ENCODE peak calls at places on chromosomes 3 and 15, in ten cellular contexts. O is lower leg skin; V is Peyer's patch; S is GM06990; W is CD4-positive, alpha-beta T cell; G is DND-41; F is HL-60; Y is nephron progenitor cell; U is uterus; D is mesothelial cell of epicardium. R is an unnamed sample.

GRCh38 chr3:49673715-49674490 is at the start of gene APEH:
- DNase-seq in F (peak), O (peak), S (peak), W (peak), D (peak), U (peak), Y (peak), G (peak), V (peak), R (peak)

GRCh38 chr15:61946778-61947177 is 113.5 kb downstream of the VPS13C start:
- DNase-seq in V (no peak), U (no peak), G (no peak), O (no peak), Y (no peak), F (no peak), W (no peak), D (no peak), S (no peak), R (no peak)

GRCh38 chr3:53102601-53103147 is 27.6 kb downstream of the RFT1 start:
- DNase-seq in V (no peak), O (no peak), F (peak), U (no peak), W (no peak), Y (no peak), D (no peak), G (no peak), S (no peak), R (no peak)

GRCh38 chr15:41870689-41871081 is 23.2 kb downstream of the SPTBN5 start:
- DNase-seq in U (no peak), O (no peak), D (no peak), V (no peak), G (no peak), S (no peak), F (no peak), Y (no peak), W (peak), R (no peak)

GRCh38 chr15:76996076-76996525 is 1.2 kb downstream of the PSTPIP1 start:
- DNase-seq in S (no peak), G (no peak), D (no peak), O (no peak), U (no peak), W (no peak), V (peak), Y (no peak), F (no peak), R (no peak)

GRCh38 chr3:197372076-197372661 is 73.8 kb upstream of the DLG1 start:
- DNase-seq in F (no peak), Y (no peak), W (no peak), S (no peak), G (no peak), O (peak), V (no peak), U (no peak), D (no peak), R (no peak)

GRCh38 chr3:128426128-128426921 is 40.4 kb downstream of the DNAJB8 start:
- DNase-seq in U (peak), Y (peak), D (no peak), F (peak), G (no peak), V (peak), W (peak), O (no peak), S (peak), R (no peak)

GRCh38 chr3:49469037-49469875 is 811 bp upstream of the DAG1 start:
- DNase-seq in Y (peak), W (no peak), O (peak), S (no peak), V (peak), U (peak), D (peak), F (no peak), G (no peak), R (peak)

GRCh38 chr15:99958426-99959097 is 225.3 kb upstream of the LYSMD4 start:
- DNase-seq in G (no peak), F (no peak), V (no peak), Y (no peak), S (no peak), O (peak), D (no peak), W (no peak), U (no peak), R (no peak)

GRCh38 chr15:80480171-80480811 is 76.1 kb downstream of the ARNT2 start:
- DNase-seq in S (no peak), G (no peak), V (no peak), F (no peak), Y (no peak), U (no peak), O (no peak), D (no peak), W (no peak), R (no peak)

GRCh38 chr3:10706156-10707088 is 109.6 kb upstream of the SLC6A11 start:
- DNase-seq in S (no peak), V (no peak), U (no peak), W (no peak), G (no peak), F (no peak), Y (no peak), O (no peak), D (no peak), R (no peak)

GRCh38 chr3:14461006-14461747 is 58.8 kb downstream of the SLC6A6 start:
- DNase-seq in S (no peak), O (no peak), W (no peak), Y (no peak), U (no peak), D (no peak), V (no peak), F (no peak), G (no peak), R (no peak)

GRCh38 chr3:14463330-14464216 is 61.2 kb downstream of the SLC6A6 start:
- DNase-seq in G (no peak), W (no peak), O (no peak), S (no peak), V (no peak), F (no peak), D (no peak), Y (peak), U (no peak), R (no peak)

GRCh38 chr3:14462738-14463137 is 60.3 kb downstream of the SLC6A6 start:
- DNase-seq in G (no peak), F (no peak), S (no peak), D (no peak), U (no peak), V (no peak), O (no peak), W (no peak), Y (no peak), R (no peak)

GRCh38 chr3:14460342-14461005 is 58.1 kb downstream of the SLC6A6 start:
- DNase-seq in Y (no peak), S (no peak), V (no peak), G (no peak), F (no peak), U (peak), W (no peak), O (peak), D (no peak), R (no peak)

GRCh38 chr3:14461748-14462324 is 59.4 kb downstream of the SLC6A6 start:
- DNase-seq in O (no peak), D (no peak), F (no peak), G (peak), S (no peak), W (peak), Y (peak), V (peak), U (no peak), R (no peak)
- TF ChIP-seq CTCF in O (no peak), D (no peak), F (peak), G (peak), S (peak), W (peak), Y (peak), V (no peak), U (peak), R (peak)

DNA sequence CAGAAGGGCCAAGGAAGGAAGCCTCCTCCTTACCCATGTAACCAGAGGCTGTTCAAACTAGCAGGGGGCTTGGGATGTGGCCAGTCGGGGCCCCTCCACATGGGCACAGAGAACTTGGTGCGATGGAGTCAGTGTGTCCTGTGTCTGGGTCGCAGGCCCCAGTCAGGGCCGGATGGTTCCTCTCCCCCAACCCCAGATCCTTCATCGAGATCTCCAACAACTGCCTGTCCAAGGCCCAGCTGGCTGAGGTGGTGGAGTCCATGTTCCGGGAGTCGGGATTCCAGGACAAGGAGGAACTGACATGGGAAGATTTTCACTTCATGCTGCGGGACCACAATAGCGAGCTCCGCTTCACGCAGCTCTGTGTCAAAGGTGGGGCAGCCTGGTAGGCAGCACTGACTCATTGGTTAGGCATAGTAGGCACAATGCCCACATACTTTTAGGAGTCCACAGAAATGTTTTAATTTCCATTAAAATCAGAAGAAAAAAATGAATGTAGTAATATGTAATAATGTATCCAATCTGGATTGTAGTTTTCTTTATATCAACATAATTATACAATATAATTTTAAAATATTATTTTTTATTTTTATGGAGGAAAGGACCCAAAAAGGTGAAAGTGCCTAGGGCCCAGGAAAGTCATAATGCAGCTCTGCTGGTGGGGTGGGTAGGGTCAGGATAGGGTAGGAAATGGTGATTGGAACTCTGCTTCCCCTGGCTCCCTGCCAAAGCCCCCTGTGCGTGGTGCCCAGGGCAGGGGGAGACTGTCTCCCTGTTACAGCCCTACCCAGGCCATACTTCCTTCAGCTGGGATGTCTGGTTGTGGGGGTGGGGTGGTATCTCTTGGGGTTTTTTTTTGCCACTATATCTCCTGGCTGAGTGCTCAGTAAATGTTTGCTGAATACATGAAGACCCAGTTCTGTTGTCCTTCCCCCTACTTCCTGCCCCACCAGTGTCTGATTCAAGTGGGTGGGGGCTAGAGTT is 18.6 kb downstream of the DUOX1 start:
- DNase-seq in G (no peak), F (no peak), W (no peak), O (no peak), D (no peak), V (peak), U (no peak), S (no peak), Y (no peak), R (no peak)
- TF ChIP-seq CTCF in G (no peak), F (no peak), W (no peak), O (no peak), D (no peak), V (no peak), U (no peak), S (no peak), Y (no peak), R (no peak)

GRCh38 chr3:105866656-105867653 is 1.9 kb downstream of the CBLB start:
- DNase-seq in V (no peak), Y (peak), D (no peak), W (no peak), G (peak), O (no peak), S (peak), F (no peak), U (no peak), R (no peak)
- TF ChIP-seq CTCF in V (no peak), Y (no peak), D (no peak), W (no peak), G (no peak), O (no peak), S (no peak), F (no peak), U (no peak), R (no peak)

GRCh38 chr15:46315540-46315939 is 680.7 kb downstream of the SQOR start:
- DNase-seq in V (no peak), S (no peak), O (no peak), U (no peak), F (no peak), G (no peak), W (no peak), Y (no peak), D (no peak), R (no peak)

GRCh38 chr15:46309914-46310313 is 675.1 kb downstream of the SQOR start:
- DNase-seq in Y (peak), S (no peak), O (no peak), D (no peak), V (no peak), U (no peak), G (no peak), F (no peak), W (no peak), R (no peak)

GRCh38 chr15:46316024-46316423 is 681.2 kb downstream of the SQOR start:
- DNase-seq in V (no peak), Y (no peak), U (no peak), F (no peak), D (no peak), S (no peak), W (no peak), G (no peak), O (no peak), R (no peak)

DNA sequence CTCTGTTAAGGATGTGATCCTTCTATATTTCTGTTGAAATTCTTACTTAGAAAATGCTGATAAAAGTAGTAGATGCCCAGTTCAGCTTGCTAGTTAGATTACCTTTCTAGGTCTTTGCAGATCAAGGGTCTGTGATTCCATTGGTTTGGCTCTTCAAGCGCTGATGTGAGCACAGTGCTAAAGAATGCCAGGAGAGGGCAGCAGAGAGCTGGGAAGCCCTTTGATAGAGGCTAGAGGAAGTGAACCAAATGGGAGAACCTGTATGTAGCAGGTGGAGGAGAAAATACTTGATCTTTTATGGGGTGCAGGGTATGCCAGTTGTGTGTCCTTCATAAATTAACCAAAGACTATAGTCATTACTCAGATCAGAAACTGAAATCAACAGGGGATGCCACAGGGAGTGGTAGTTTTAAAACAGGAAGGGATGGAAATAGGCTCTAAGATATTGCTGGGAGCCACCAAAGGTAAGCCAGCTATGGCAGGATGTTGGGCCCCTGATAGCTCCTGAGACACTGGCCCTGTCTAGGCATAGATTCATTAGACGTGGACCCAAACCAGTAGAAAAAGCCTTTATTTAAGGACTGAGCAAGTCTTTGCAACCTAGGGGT is 677.4 kb downstream of the SQOR start:
- DNase-seq in V (peak), G (peak), W (peak), U (peak), O (peak), S (no peak), Y (peak), D (peak), F (peak), R (no peak)
- TF ChIP-seq CTCF in V (no peak), G (peak), W (peak), U (peak), O (no peak), S (peak), Y (peak), D (peak), F (peak), R (peak)

GRCh38 chr15:48300038-48300437 is 31.2 kb upstream of the DUT start:
- DNase-seq in S (no peak), U (no peak), W (no peak), G (no peak), V (no peak), D (no peak), F (no peak), O (no peak), Y (peak), R (no peak)

GRCh38 chr15:48292458-48292857 is 38.8 kb upstream of the DUT start:
- DNase-seq in D (no peak), W (no peak), O (no peak), U (no peak), Y (no peak), G (no peak), S (no peak), V (no peak), F (no peak), R (no peak)

GRCh38 chr15:48298914-48299313 is 32.3 kb upstream of the DUT start:
- DNase-seq in Y (no peak), V (no peak), S (no peak), F (no peak), W (no peak), U (no peak), D (no peak), O (no peak), G (no peak), R (no peak)

DNA sequence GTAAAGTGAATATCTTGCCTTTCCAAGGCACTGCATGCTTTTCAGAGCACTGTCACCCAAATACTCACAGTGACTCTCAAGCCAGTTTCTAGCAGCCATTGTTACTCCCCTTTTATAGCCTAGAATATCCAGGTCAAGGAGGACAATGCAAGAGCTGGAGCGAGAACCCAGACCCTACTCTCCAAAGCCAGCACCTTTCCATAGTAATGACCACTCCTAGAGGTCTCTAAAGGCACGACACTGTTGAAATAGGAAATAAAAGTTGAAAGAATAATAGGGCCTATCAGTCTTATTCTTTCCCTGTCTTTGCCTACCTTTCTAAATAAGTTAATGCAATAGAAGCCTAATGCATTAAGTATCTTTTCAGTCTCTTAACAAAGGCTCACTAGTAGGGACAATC is 33.6 kb upstream of the DUT start:
- DNase-seq in G (no peak), Y (no peak), O (no peak), D (no peak), U (no peak), W (no peak), S (no peak), V (no peak), F (no peak), R (no peak)
- TF ChIP-seq CTCF in G (no peak), Y (no peak), O (no peak), D (no peak), U (no peak), W (no peak), S (no peak), V (no peak), F (no peak), R (no peak)

GRCh38 chr3:177905895-177906511 is 630.2 kb upstream of the KCNMB2 start:
- DNase-seq in D (no peak), S (no peak), F (no peak), W (no peak), V (no peak), Y (no peak), U (no peak), O (no peak), G (no peak), R (no peak)
- TF ChIP-seq CTCF in D (no peak), S (no peak), F (no peak), W (no peak), V (no peak), Y (no peak), U (no peak), O (no peak), G (no peak), R (no peak)

DNA sequence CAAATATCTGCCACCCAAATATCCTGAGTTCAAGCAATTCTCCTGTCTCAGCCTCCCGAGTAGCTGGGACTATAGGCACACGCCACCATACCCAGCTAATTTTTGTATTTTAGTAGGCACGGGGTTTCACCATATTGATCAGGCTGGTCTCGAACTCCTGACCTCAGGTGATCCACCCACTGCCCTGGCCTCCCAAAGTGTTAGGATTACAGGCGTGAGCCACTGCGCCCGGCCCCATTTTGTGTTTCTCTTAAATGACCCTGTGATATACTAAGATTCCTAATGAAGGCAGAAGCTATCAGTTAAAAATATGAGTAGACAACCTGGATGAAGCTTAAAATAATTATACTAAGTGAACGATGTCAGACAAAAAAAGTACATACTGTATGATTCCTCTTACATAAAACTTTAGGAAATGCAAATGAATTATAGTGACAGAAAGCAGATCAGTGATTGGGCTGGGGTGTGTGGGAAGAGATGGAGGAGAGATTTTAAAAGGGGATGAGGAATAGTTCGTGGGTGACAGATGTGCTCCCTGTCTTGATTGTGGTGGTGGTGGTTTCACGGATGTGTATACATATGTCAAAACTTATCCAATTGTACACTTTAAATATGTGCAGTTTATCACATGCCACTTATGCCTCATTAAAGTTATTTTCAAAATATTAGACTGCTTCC is 3.8 kb upstream of the KLHL40 start:
- DNase-seq in D (no peak), V (no peak), W (no peak), F (no peak), O (no peak), U (no peak), Y (no peak), S (no peak), G (no peak), R (no peak)
- TF ChIP-seq CTCF in D (no peak), V (no peak), W (no peak), F (no peak), O (no peak), U (no peak), Y (no peak), S (no peak), G (no peak), R (no peak)

DNA sequence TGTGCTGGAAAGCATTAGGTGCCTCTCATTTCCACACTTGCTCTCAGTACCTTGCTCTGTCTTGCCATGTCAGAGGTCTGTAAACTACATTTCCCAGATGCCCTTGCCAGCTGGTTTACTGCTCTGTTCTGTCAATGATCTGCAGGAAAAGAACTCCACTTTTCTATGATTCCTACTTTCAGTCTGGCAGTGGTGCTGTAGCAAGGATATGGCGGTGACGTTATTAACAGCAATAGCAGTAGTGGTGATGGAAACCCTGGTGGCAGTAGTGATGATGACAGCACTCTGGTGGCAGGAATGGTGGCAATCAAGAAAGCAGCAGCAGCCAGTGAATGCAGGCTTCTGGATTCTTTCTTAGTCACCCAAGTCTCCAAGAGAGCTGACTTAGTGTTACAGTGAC is 665.2 kb downstream of the DIPK2A start:
- DNase-seq in G (no peak), S (no peak), O (no peak), D (no peak), W (no peak), U (no peak), F (no peak), V (no peak), Y (peak), R (no peak)
- TF ChIP-seq CTCF in G (no peak), S (no peak), O (no peak), D (no peak), W (no peak), U (no peak), F (no peak), V (no peak), Y (peak), R (no peak)

R was measured in osteocyte.